ENCODE peak calls at places on chromosome 9, in six cellular contexts. N is stromal cell of bone marrow; I is naive thymus-derived CD8-positive, alpha-beta T cell; L is ELR; R is GM04503; H is lung microvascular endothelial cell. G is an unnamed sample.

GRCh38 chr9:104682642-104683041 is 11.7 kb upstream of the OR13D1 start:
- DNase-seq in N (peak; percentile 29), I (no peak), L (peak; percentile 72), R (peak; percentile 6), H (peak; percentile 49), G (peak; percentile 19)

GRCh38 chr9:98101868-98102273 is 17.2 kb downstream of the TRIM14 start:
- DNase-seq in N (no peak), I (peak; percentile 92), L (no peak), R (no peak), H (no peak), G (no peak)

GRCh38 chr9:36867672-36868471 is 166.2 kb downstream of the PAX5 start:
- DNase-seq in N (no peak), I (peak; percentile 46), L (no peak), R (no peak), H (no peak), G (no peak)

GRCh38 chr9:72458153-72458552 is 63.3 kb upstream of the TMC1 start:
- DNase-seq in N (no peak), I (no peak), L (no peak), R (no peak), H (no peak), G (no peak)

GRCh38 chr9:79152306-79152705 is 419.5 kb upstream of the TLE4 start:
- DNase-seq in N (no peak), I (no peak), L (no peak), R (no peak), H (no peak), G (no peak)

GRCh38 chr9:99425124-99425523 is 203.0 kb downstream of the SEC61B start:
- DNase-seq in N (no peak), I (no peak), L (no peak), R (no peak), H (no peak), G (no peak)

GRCh38 chr9:69307446-69308216 is 17.4 kb upstream of the ENTREP1 start:
- DNase-seq in N (peak; percentile 35), I (no peak), L (no peak), R (peak; percentile 49), H (no peak), G (no peak)

GRCh38 chr9:104944356-104944755 is 16.4 kb upstream of the ABCA1 start:
- DNase-seq in N (no peak), I (no peak), L (peak; percentile 27), R (no peak), H (no peak), G (no peak)

GRCh38 chr9:115668506-115668905 is 485.1 kb upstream of the PAPPA start:
- DNase-seq in N (peak; percentile 59), I (no peak), L (peak; percentile 89), R (peak; percentile 80), H (peak; percentile 35), G (no peak)

GRCh38 chr9:125272697-125273096 is 11.1 kb downstream of the GAPVD1 start:
- DNase-seq in N (no peak), I (no peak), L (no peak), R (no peak), H (no peak), G (no peak)

GRCh38 chr9:133642708-133643361 is 6.7 kb downstream of the DBH start:
- DNase-seq in N (no peak), I (peak; percentile 32), L (no peak), R (no peak), H (peak; percentile 15), G (no peak)

GRCh38 chr9:136963751-136964150 is 11.7 kb downstream of the LCN12 start:
- DNase-seq in N (no peak), I (no peak), L (no peak), R (no peak), H (no peak), G (no peak)

GRCh38 chr9:127942152-127943010 is 4.7 kb upstream of the DPM2 start:
- DNase-seq in N (no peak), I (no peak), L (peak; percentile 73), R (no peak), H (peak; percentile 73), G (no peak)

GRCh38 chr9:95506438-95506691 is 10.4 kb downstream of the PTCH1 start:
- DNase-seq in N (no peak), I (no peak), L (peak; percentile 50), R (no peak), H (peak; percentile 51), G (no peak)

GRCh38 chr9:103997861-103998370 is 96.2 kb upstream of the SMC2 start:
- DNase-seq in N (no peak), I (no peak), L (no peak), R (no peak), H (no peak), G (no peak)

GRCh38 chr9:23938908-23939307 is 112.9 kb upstream of the ELAVL2 start:
- DNase-seq in N (no peak), I (no peak), L (no peak), R (no peak), H (no peak), G (no peak)

GRCh38 chr9:121735065-121735791 is 83.8 kb downstream of the DAB2IP start:
- DNase-seq in N (no peak), I (no peak), L (peak; percentile 72), R (no peak), H (peak; percentile 64), G (peak; percentile 51)

GRCh38 chr9:71036501-71036900 is 84.9 kb downstream of the TRPM3 start:
- DNase-seq in N (peak; percentile 6), I (no peak), L (peak; percentile 1), R (no peak), H (peak; percentile 48), G (peak; percentile 20)

GRCh38 chr9:107410045-107410819 is 79.3 kb downstream of the KLF4 start:
- DNase-seq in N (no peak), I (no peak), L (no peak), R (no peak), H (no peak), G (no peak)

GRCh38 chr9:123848447-123849085 is 81.4 kb downstream of the DENND1A start:
- DNase-seq in N (no peak), I (no peak), L (no peak), R (no peak), H (no peak), G (no peak)

GRCh38 chr9:96084289-96084688 is 208.8 kb downstream of the ERCC6L2 start:
- DNase-seq in N (no peak), I (no peak), L (no peak), R (no peak), H (no peak), G (peak; percentile 22)

GRCh38 chr9:26261503-26262330 is 583.5 kb upstream of the TUSC1 start:
- DNase-seq in N (peak; percentile 48), I (no peak), L (peak; percentile 80), R (peak; percentile 60), H (peak; percentile 65), G (peak; percentile 42)

GRCh38 chr9:134338394-134339182 is 12.3 kb downstream of the RXRA start:
- DNase-seq in N (no peak), I (no peak), L (no peak), R (no peak), H (no peak), G (no peak)

GRCh38 chr9:123360161-123361085 is 4.4 kb downstream of the CRB2 start:
- DNase-seq in N (no peak), I (no peak), L (no peak), R (no peak), H (no peak), G (no peak)

GRCh38 chr9:83304686-83305085 is 233.5 kb downstream of the FRMD3 start:
- DNase-seq in N (peak; percentile 90), I (no peak), L (no peak), R (peak; percentile 59), H (peak; percentile 40), G (no peak)

GRCh38 chr9:137742698-137743097 is 123.9 kb downstream of the EHMT1 start:
- DNase-seq in N (no peak), I (no peak), L (no peak), R (no peak), H (no peak), G (no peak)

GRCh38 chr9:79880626-79881025 is 308.9 kb downstream of the TLE4 start:
- DNase-seq in N (no peak), I (no peak), L (no peak), R (no peak), H (no peak), G (no peak)

GRCh38 chr9:14155237-14155636 is 158.7 kb downstream of the NFIB start:
- DNase-seq in N (no peak), I (no peak), L (no peak), R (no peak), H (peak; percentile 86), G (no peak)

GRCh38 chr9:93345630-93346239 is 105.8 kb upstream of the FAM120A start:
- DNase-seq in N (no peak), I (no peak), L (no peak), R (no peak), H (no peak), G (no peak)

GRCh38 chr9:91474656-91475055 is 51.0 kb upstream of the NFIL3 start:
- DNase-seq in N (no peak), I (no peak), L (peak; percentile 22), R (no peak), H (no peak), G (no peak)

GRCh38 chr9:124133752-124134151 is 122.2 kb downstream of the LHX2 start:
- DNase-seq in N (no peak), I (no peak), L (peak; percentile 74), R (no peak), H (peak; percentile 78), G (no peak)

GRCh38 chr9:114989600-114990410 is 59.4 kb upstream of the TNFSF8 start:
- DNase-seq in N (no peak), I (no peak), L (no peak), R (no peak), H (no peak), G (no peak)